ENCODE peak calls at places on chromosomes 6 and 20, in four cellular contexts. K, V, M and I are unnamed samples.

GRCh38 chr6:106908386-106908840 is 66.1 kb downstream of the CD24 start:
- DNase-seq in M (no peak), K (no peak), V (peak; percentile 19), I (peak; percentile 60)

GRCh38 chr20:20489054-20489453 is 121.2 kb downstream of the INSM1 start:
- DNase-seq in M (no peak), K (no peak), V (peak; percentile 28), I (no peak)

GRCh38 chr20:43766395-43766794 is 39.6 kb upstream of the GTSF1L start:
- DNase-seq in V (no peak), K (no peak), M (no peak), I (no peak)

GRCh38 chr6:29976253-29976587 is 33.9 kb downstream of the HLA-A start:
- DNase-seq in K (no peak), M (no peak), V (no peak), I (no peak)

GRCh38 chr20:49567421-49568256 is at the start of gene PTGIS:
- DNase-seq in M (no peak), K (peak; percentile 68), V (no peak), I (no peak)

GRCh38 chr20:50194831-50195523 is 4.3 kb downstream of the CEBPB start:
- DNase-seq in V (no peak), K (peak; percentile 49), M (no peak), I (no peak)

GRCh38 chr6:341914-342831 is 49.4 kb upstream of the IRF4 start:
- DNase-seq in V (peak; percentile 85), K (no peak), M (no peak), I (no peak)

GRCh38 chr6:41786451-41787218 is 859 bp upstream of the TOMM6 start:
- DNase-seq in M (no peak), V (peak; percentile 92), K (peak; percentile 61), I (peak; percentile 85)

GRCh38 chr6:83844170-83844569 is 9.0 kb upstream of the RIPPLY2 start:
- DNase-seq in K (no peak), V (no peak), M (no peak), I (no peak)

GRCh38 chr20:3686867-3687321 is 5.1 kb upstream of the ADAM33 start:
- DNase-seq in V (no peak), M (peak; percentile 79), K (peak; percentile 97), I (peak; percentile 63)

GRCh38 chr6:381742-382461 is 9.7 kb upstream of the IRF4 start:
- DNase-seq in M (no peak), K (no peak), V (peak; percentile 62), I (no peak)

GRCh38 chr6:42450314-42451145 is 1.2 kb downstream of the TRERF1 start:
- DNase-seq in M (no peak), V (no peak), K (peak; percentile 37), I (peak; percentile 30)

GRCh38 chr6:89828988-89829590 is 591 bp upstream of the CASP8AP2 start:
- DNase-seq in V (peak; percentile 25), K (no peak), M (no peak), I (peak; percentile 33)

GRCh38 chr6:132813173-132813856 is 1.1 kb upstream of the RPS12 start:
- DNase-seq in V (peak; percentile 50), M (no peak), K (peak; percentile 48), I (no peak)

GRCh38 chr6:164010446-164011071 is 596.0 kb downstream of the QKI start:
- DNase-seq in K (no peak), M (no peak), V (no peak), I (no peak)

GRCh38 chr6:9254251-9254650 is 818.9 kb upstream of the SLC35B3 start:
- DNase-seq in V (no peak), M (no peak), K (no peak), I (no peak)

GRCh38 chr6:41941280-41942044 is at the start of gene CCND3:
- DNase-seq in V (peak; percentile 94), K (peak; percentile 82), M (no peak), I (peak; percentile 85)

GRCh38 chr6:18424201-18424600 is 37.1 kb downstream of the RNF144B start:
- DNase-seq in K (no peak), M (no peak), V (no peak), I (no peak)

GRCh38 chr6:18425218-18425617 is 38.1 kb downstream of the RNF144B start:
- DNase-seq in K (no peak), V (no peak), M (no peak), I (no peak)

GRCh38 chr6:18416341-18416679 is 29.2 kb downstream of the RNF144B start:
- DNase-seq in K (no peak), M (no peak), V (no peak), I (no peak)

GRCh38 chr6:18423426-18423825 is 36.3 kb downstream of the RNF144B start:
- DNase-seq in M (no peak), K (no peak), V (no peak), I (peak; percentile 5)

GRCh38 chr6:18422136-18422535 is 35.0 kb downstream of the RNF144B start:
- DNase-seq in K (no peak), M (no peak), V (no peak), I (no peak)
- TF ChIP-seq CTCF in K (no peak), M (no peak), V (no peak), I (no peak)

DNA sequence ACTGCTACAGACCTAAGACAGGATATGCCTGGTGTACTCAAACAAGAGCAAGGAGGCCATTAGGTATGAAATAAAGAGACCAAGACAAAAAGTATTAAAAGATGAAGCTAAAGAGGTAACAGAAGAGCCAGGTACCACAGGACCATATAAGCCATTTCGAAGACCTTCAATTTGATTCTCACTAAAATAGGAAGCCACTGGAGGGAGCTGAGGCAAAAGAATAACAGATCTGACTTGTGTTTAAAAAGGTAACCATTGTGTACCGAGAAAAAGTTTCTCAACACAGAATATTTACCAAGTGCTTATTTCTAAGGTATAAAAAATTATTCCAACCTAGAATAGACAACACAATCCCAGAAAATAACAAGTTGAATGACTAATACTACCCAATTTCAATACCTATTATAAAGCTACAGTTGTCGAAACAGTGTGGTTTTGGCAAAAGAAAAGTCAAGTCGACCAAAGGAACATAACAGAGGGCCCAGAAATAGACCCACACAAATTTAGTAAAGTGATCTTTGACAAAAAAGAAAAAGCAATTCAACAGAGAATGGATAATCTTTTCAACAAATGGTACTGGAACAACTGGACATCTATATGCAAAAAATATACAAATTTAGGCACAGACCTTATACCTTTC is 125.3 kb upstream of the DST start:
- DNase-seq in K (peak; percentile 35), M (no peak), V (no peak), I (no peak)
- TF ChIP-seq CTCF in K (peak; percentile 16), M (no peak), V (peak; percentile 25), I (no peak)

GRCh38 chr6:117110737-117111136 is 154.6 kb upstream of the VGLL2 start:
- DNase-seq in V (no peak), K (no peak), M (no peak), I (no peak)
- TF ChIP-seq CTCF in V (no peak), K (no peak), M (no peak), I (no peak)

DNA sequence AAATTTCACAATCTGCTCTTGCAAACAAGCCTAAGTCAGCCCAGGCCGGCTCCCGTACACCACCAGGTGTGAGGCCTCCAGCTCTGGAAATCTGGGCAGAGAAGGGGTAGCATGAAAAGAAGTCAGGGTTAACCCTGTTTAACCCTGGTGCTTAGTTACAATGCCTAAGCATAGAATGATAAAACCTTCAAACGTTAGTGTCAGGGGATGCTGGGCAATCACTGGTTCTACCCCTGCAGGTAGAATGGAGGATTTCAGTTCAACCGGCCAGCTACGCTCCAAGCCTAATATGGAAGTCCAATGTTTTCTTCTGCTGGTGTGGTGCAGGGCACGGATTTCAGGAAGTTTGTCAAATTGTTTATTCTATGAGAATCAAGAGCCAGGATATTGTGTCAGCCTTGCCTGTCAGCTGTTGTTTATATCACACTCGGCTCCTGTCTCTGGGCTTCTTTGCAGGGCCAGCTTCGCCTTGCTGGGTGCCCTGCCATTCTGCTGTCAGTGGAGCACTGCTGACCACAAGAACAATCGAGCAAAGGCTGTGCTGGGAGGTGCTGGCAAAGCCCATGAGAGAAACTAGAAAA is 20.2 kb upstream of the CD93 start:
- DNase-seq in V (no peak), K (no peak), M (no peak), I (no peak)
- TF ChIP-seq CTCF in V (no peak), K (no peak), M (no peak), I (no peak)

GRCh38 chr6:88538130-88538706 is 372.1 kb upstream of the CNR1 start:
- DNase-seq in V (peak; percentile 41), K (no peak), M (no peak), I (peak; percentile 19)

GRCh38 chr6:88536056-88536455 is 369.9 kb upstream of the CNR1 start:
- DNase-seq in K (no peak), V (no peak), M (no peak), I (no peak)

GRCh38 chr6:88535296-88535695 is 369.1 kb upstream of the CNR1 start:
- DNase-seq in V (no peak), K (no peak), M (no peak), I (peak; percentile 3)

GRCh38 chr6:88538849-88539571 is 372.9 kb upstream of the CNR1 start:
- DNase-seq in M (no peak), K (no peak), V (no peak), I (no peak)
- TF ChIP-seq CTCF in M (no peak), K (no peak), V (no peak), I (no peak)

GRCh38 chr6:93423542-93423941 is 4.2 kb upstream of the EPHA7 start:
- DNase-seq in V (no peak), K (peak; percentile 27), M (no peak), I (no peak)
- TF ChIP-seq CTCF in V (peak; percentile 55), K (peak; percentile 38), M (peak; percentile 18), I (peak; percentile 23)

DNA sequence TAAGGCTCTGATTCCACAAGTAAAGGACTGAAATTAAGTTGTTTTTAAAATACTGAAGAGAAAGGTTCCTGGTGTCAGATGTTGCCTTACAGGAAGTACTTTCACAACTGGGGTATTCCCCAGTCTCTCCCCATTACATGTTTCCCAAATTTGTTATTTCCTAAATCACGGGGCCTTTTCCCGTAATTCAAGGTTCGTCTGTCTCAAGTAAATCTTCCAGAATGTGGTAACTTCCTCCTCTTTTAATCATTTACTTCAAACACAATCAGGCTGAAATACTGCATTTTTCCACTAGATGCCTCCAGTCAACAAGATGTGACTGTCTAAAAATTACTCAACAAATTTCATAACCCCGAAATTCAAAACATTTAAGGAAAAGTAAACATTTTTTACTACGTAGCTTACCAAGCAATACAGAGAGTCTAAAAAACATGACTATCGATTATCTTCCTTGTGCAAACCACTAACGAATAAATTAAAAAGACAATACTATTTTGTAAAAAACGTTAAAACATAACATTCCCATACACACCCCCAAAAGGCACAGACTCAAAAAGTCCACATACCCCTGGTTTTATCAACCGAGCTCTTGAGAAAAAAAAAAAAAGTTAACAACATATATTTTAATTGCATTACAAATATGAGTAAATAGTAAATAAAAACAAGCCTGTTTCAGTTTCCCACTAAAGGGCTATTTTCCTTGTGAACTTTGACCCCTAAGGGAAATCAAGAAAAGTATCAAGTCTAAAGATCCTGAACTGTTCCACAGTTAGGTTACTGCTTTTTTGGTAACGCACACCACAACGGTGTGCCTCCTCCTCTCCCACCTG is 1.7 kb downstream of the SOD2 start:
- DNase-seq in M (peak; percentile 67), K (peak; percentile 96), V (peak; percentile 65), I (peak; percentile 64)
- TF ChIP-seq CTCF in M (peak; percentile 56), K (peak; percentile 78), V (peak; percentile 71), I (peak; percentile 81)